ENCODE peak calls at places on chromosomes 7 and 10, in ten cellular contexts. One of them, this sample, is unnamed. For H3K4me1, the result is how much of the 10 kb centered on the place peaks cover.

GRCh38 chr10:91210435-91210834 is 10.0 kb upstream of the PCGF5 start:
- DNase-seq in right cardiac atrium: no peak
- DNase-seq in RWPE2: no peak
- DNase-seq in pancreas: peak
- DNase-seq in mesenchymal stem cell: no peak
- DNase-seq in IMR-90: no peak
- DNase-seq in CD8-positive, alpha-beta T cell: peak
- DNase-seq in CD4-positive, alpha-beta memory T cell: peak
- DNase-seq in HCT116: no peak
- DNase-seq in lung: peak
- DNase-seq in this sample: peak

GRCh38 chr7:20741801-20742200 is 44.9 kb downstream of the SP8 start:
- DNase-seq in right cardiac atrium: no peak
- DNase-seq in RWPE2: no peak
- DNase-seq in pancreas: no peak
- DNase-seq in mesenchymal stem cell: no peak
- DNase-seq in IMR-90: no peak
- DNase-seq in CD8-positive, alpha-beta T cell: no peak
- DNase-seq in CD4-positive, alpha-beta memory T cell: no peak
- DNase-seq in HCT116: no peak
- DNase-seq in lung: no peak
- DNase-seq in this sample: no peak

GRCh38 chr7:74059681-74060588 is 23.7 kb upstream of the LIMK1 start:
- DNase-seq in right cardiac atrium: peak
- DNase-seq in RWPE2: peak
- DNase-seq in pancreas: peak
- DNase-seq in mesenchymal stem cell: no peak
- DNase-seq in IMR-90: no peak
- DNase-seq in CD8-positive, alpha-beta T cell: no peak
- DNase-seq in CD4-positive, alpha-beta memory T cell: no peak
- DNase-seq in HCT116: peak
- DNase-seq in lung: peak
- DNase-seq in this sample: peak

GRCh38 chr7:132398253-132398913 is 177.9 kb downstream of the PLXNA4 start:
- DNase-seq in right cardiac atrium: no peak
- DNase-seq in RWPE2: no peak
- DNase-seq in pancreas: no peak
- DNase-seq in mesenchymal stem cell: no peak
- DNase-seq in IMR-90: no peak
- DNase-seq in CD8-positive, alpha-beta T cell: no peak
- DNase-seq in CD4-positive, alpha-beta memory T cell: no peak
- DNase-seq in HCT116: no peak
- DNase-seq in lung: no peak
- DNase-seq in this sample: no peak

GRCh38 chr10:44759122-44759521 is 152.0 kb upstream of the TMEM72 start:
- DNase-seq in right cardiac atrium: no peak
- DNase-seq in RWPE2: no peak
- DNase-seq in pancreas: no peak
- DNase-seq in mesenchymal stem cell: no peak
- DNase-seq in IMR-90: no peak
- DNase-seq in CD8-positive, alpha-beta T cell: no peak
- DNase-seq in CD4-positive, alpha-beta memory T cell: no peak
- DNase-seq in HCT116: no peak
- DNase-seq in lung: no peak
- DNase-seq in this sample: no peak

GRCh38 chr7:70027864-70028263 is 429.6 kb downstream of the AUTS2 start:
- DNase-seq in right cardiac atrium: no peak
- DNase-seq in RWPE2: no peak
- DNase-seq in pancreas: no peak
- DNase-seq in mesenchymal stem cell: no peak
- DNase-seq in IMR-90: no peak
- DNase-seq in CD8-positive, alpha-beta T cell: no peak
- DNase-seq in CD4-positive, alpha-beta memory T cell: no peak
- DNase-seq in HCT116: no peak
- DNase-seq in lung: no peak
- DNase-seq in this sample: no peak

GRCh38 chr10:61313460-61313859 is 139.7 kb downstream of the TMEM26 start:
- DNase-seq in right cardiac atrium: no peak
- DNase-seq in RWPE2: no peak
- DNase-seq in pancreas: no peak
- DNase-seq in mesenchymal stem cell: peak
- DNase-seq in IMR-90: peak
- DNase-seq in CD8-positive, alpha-beta T cell: no peak
- DNase-seq in CD4-positive, alpha-beta memory T cell: no peak
- DNase-seq in HCT116: no peak
- DNase-seq in lung: no peak
- DNase-seq in this sample: no peak

GRCh38 chr7:55438765-55439525 is 73.8 kb downstream of the LANCL2 start:
- DNase-seq in right cardiac atrium: peak
- DNase-seq in RWPE2: no peak
- DNase-seq in pancreas: peak
- DNase-seq in mesenchymal stem cell: no peak
- DNase-seq in IMR-90: peak
- DNase-seq in CD8-positive, alpha-beta T cell: no peak
- DNase-seq in CD4-positive, alpha-beta memory T cell: no peak
- DNase-seq in HCT116: no peak
- DNase-seq in lung: peak
- DNase-seq in this sample: peak

GRCh38 chr7:18497082-18497481 is 1.5 kb downstream of the HDAC9 start:
- DNase-seq in right cardiac atrium: no peak
- DNase-seq in RWPE2: no peak
- DNase-seq in pancreas: no peak
- DNase-seq in mesenchymal stem cell: no peak
- DNase-seq in IMR-90: no peak
- DNase-seq in CD8-positive, alpha-beta T cell: no peak
- DNase-seq in CD4-positive, alpha-beta memory T cell: no peak
- DNase-seq in HCT116: no peak
- DNase-seq in lung: no peak
- DNase-seq in this sample: no peak

GRCh38 chr7:18496336-18496700 is 769 bp downstream of the HDAC9 start:
- DNase-seq in right cardiac atrium: no peak
- DNase-seq in RWPE2: no peak
- DNase-seq in pancreas: no peak
- DNase-seq in mesenchymal stem cell: peak
- DNase-seq in IMR-90: no peak
- DNase-seq in CD8-positive, alpha-beta T cell: no peak
- DNase-seq in CD4-positive, alpha-beta memory T cell: no peak
- DNase-seq in HCT116: no peak
- DNase-seq in lung: no peak
- DNase-seq in this sample: no peak

GRCh38 chr7:18499407-18500197 is 4.1 kb downstream of the HDAC9 start:
- DNase-seq in right cardiac atrium: peak
- DNase-seq in RWPE2: no peak
- DNase-seq in pancreas: peak
- DNase-seq in mesenchymal stem cell: no peak
- DNase-seq in IMR-90: no peak
- DNase-seq in CD8-positive, alpha-beta T cell: no peak
- DNase-seq in CD4-positive, alpha-beta memory T cell: no peak
- DNase-seq in HCT116: no peak
- DNase-seq in lung: peak
- DNase-seq in this sample: no peak

GRCh38 chr7:18498327-18498726 is 2.8 kb downstream of the HDAC9 start:
- DNase-seq in right cardiac atrium: no peak
- DNase-seq in RWPE2: no peak
- DNase-seq in pancreas: no peak
- DNase-seq in mesenchymal stem cell: no peak
- DNase-seq in IMR-90: no peak
- DNase-seq in CD8-positive, alpha-beta T cell: no peak
- DNase-seq in CD4-positive, alpha-beta memory T cell: no peak
- DNase-seq in HCT116: no peak
- DNase-seq in lung: no peak
- DNase-seq in this sample: no peak

DNA sequence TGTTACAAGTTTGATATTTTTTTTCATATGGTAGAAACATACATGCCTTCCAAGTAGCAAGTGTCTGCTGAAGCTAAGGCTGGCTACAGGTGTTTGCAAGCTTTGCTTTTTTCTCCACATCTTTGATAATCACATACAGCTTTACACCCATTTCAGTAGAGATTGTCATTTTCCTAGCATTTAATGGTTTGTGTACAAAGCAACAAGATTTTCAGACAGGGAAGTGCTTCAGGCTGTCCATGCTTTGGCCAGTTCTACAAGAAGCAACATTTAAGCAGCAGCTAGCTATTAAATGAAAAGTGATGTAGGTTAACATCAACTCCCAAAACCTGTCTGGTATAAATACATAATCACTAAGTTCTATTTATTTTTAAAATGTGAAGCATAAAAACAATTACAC is 2.3 kb downstream of the HDAC9 start:
- DNase-seq in right cardiac atrium: no peak
- DNase-seq in RWPE2: no peak
- DNase-seq in pancreas: no peak
- DNase-seq in mesenchymal stem cell: no peak
- DNase-seq in IMR-90: no peak
- DNase-seq in CD8-positive, alpha-beta T cell: no peak
- DNase-seq in CD4-positive, alpha-beta memory T cell: no peak
- DNase-seq in HCT116: no peak
- DNase-seq in lung: no peak
- DNase-seq in this sample: no peak
- H3K4me1 ChIP-seq in right cardiac atrium: under half
- H3K4me1 ChIP-seq in RWPE2: under half
- H3K4me1 ChIP-seq in pancreas: under half
- H3K4me1 ChIP-seq in mesenchymal stem cell: under half
- H3K4me1 ChIP-seq in IMR-90: under half
- H3K4me1 ChIP-seq in CD8-positive, alpha-beta T cell: under half
- H3K4me1 ChIP-seq in CD4-positive, alpha-beta memory T cell: under half
- H3K4me1 ChIP-seq in HCT116: under half
- H3K4me1 ChIP-seq in lung: under half
- H3K4me1 ChIP-seq in this sample: under half

GRCh38 chr10:19947203-19947602 is 131.0 kb downstream of the PLXDC2 start:
- DNase-seq in right cardiac atrium: no peak
- DNase-seq in RWPE2: no peak
- DNase-seq in pancreas: no peak
- DNase-seq in mesenchymal stem cell: no peak
- DNase-seq in IMR-90: no peak
- DNase-seq in CD8-positive, alpha-beta T cell: no peak
- DNase-seq in CD4-positive, alpha-beta memory T cell: no peak
- DNase-seq in HCT116: no peak
- DNase-seq in lung: no peak
- DNase-seq in this sample: no peak
- H3K4me3 ChIP-seq in right cardiac atrium: no peak
- H3K4me3 ChIP-seq in RWPE2: no peak
- H3K4me3 ChIP-seq in pancreas: no peak
- H3K4me3 ChIP-seq in mesenchymal stem cell: no peak
- H3K4me3 ChIP-seq in IMR-90: no peak
- H3K4me3 ChIP-seq in CD8-positive, alpha-beta T cell: no peak
- H3K4me3 ChIP-seq in CD4-positive, alpha-beta memory T cell: no peak
- H3K4me3 ChIP-seq in HCT116: no peak
- H3K4me3 ChIP-seq in lung: no peak
- H3K4me3 ChIP-seq in this sample: no peak

DNA sequence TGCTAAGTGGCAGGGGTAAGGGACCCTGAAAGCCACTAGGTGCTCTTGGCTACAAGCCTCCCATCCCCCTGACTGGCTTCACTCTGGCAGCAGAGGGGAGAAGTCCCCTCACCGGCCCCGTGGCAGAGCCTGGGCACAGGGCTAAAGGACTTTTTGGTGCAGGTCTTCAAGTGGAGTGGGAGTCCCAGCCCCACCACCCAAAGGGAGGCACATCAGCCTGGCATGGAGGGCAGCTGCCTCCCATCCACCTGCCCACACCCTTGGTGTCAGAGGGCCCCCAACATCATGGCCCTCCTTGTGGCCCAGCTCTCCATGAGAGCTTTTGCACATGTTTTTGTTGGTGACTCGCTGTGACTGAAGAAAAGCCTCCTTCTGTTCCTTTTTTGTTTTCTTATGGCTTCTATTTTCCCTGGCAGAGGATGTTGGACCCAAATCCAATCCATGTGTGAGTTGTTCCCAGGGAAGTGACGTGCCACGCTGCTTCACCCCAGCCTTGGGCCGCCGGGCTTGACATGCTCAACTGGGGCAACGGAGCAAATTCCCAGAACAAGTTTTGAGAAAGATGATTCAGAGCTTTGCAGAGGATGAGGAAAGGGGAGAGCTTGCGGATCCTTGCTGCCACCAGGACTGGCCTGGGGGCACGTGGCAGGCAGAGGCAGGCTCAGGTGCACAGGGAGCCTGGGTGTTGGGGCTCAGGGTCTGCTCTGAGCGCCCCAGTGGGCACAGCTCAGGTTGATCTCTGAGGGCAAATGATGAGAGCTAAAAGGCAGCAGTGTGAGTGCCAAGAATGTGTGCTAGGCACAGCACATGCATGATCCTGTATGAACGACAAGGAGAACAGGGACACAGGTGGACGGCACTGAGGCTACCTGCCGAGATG is 1.9 kb upstream of the AEBP1 start:
- DNase-seq in right cardiac atrium: peak
- DNase-seq in RWPE2: no peak
- DNase-seq in pancreas: no peak
- DNase-seq in mesenchymal stem cell: no peak
- DNase-seq in IMR-90: peak
- DNase-seq in CD8-positive, alpha-beta T cell: no peak
- DNase-seq in CD4-positive, alpha-beta memory T cell: no peak
- DNase-seq in HCT116: no peak
- DNase-seq in lung: no peak
- DNase-seq in this sample: peak
- H3K4me1 ChIP-seq in right cardiac atrium: under half
- H3K4me1 ChIP-seq in RWPE2: under half
- H3K4me1 ChIP-seq in pancreas: under half
- H3K4me1 ChIP-seq in mesenchymal stem cell: half or more
- H3K4me1 ChIP-seq in IMR-90: under half
- H3K4me1 ChIP-seq in CD8-positive, alpha-beta T cell: under half
- H3K4me1 ChIP-seq in CD4-positive, alpha-beta memory T cell: under half
- H3K4me1 ChIP-seq in HCT116: under half
- H3K4me1 ChIP-seq in lung: under half
- H3K4me1 ChIP-seq in this sample: under half

GRCh38 chr10:26436848-26437247 is 1.3 kb upstream of the APBB1IP start:
- DNase-seq in right cardiac atrium: no peak
- DNase-seq in RWPE2: no peak
- DNase-seq in pancreas: no peak
- DNase-seq in mesenchymal stem cell: no peak
- DNase-seq in IMR-90: no peak
- DNase-seq in CD8-positive, alpha-beta T cell: no peak
- DNase-seq in CD4-positive, alpha-beta memory T cell: no peak
- DNase-seq in HCT116: no peak
- DNase-seq in lung: no peak
- DNase-seq in this sample: no peak

GRCh38 chr10:26439436-26440090 is 1.4 kb downstream of the APBB1IP start:
- DNase-seq in right cardiac atrium: no peak
- DNase-seq in RWPE2: no peak
- DNase-seq in pancreas: no peak
- DNase-seq in mesenchymal stem cell: no peak
- DNase-seq in IMR-90: no peak
- DNase-seq in CD8-positive, alpha-beta T cell: peak
- DNase-seq in CD4-positive, alpha-beta memory T cell: peak
- DNase-seq in HCT116: no peak
- DNase-seq in lung: no peak
- DNase-seq in this sample: no peak

GRCh38 chr10:26438534-26439269 is 561 bp downstream of the APBB1IP start:
- DNase-seq in right cardiac atrium: peak
- DNase-seq in RWPE2: no peak
- DNase-seq in pancreas: peak
- DNase-seq in mesenchymal stem cell: no peak
- DNase-seq in IMR-90: no peak
- DNase-seq in CD8-positive, alpha-beta T cell: peak
- DNase-seq in CD4-positive, alpha-beta memory T cell: peak
- DNase-seq in HCT116: no peak
- DNase-seq in lung: peak
- DNase-seq in this sample: peak

GRCh38 chr10:26435852-26436251 is 2.3 kb upstream of the APBB1IP start:
- DNase-seq in right cardiac atrium: no peak
- DNase-seq in RWPE2: no peak
- DNase-seq in pancreas: no peak
- DNase-seq in mesenchymal stem cell: no peak
- DNase-seq in IMR-90: no peak
- DNase-seq in CD8-positive, alpha-beta T cell: no peak
- DNase-seq in CD4-positive, alpha-beta memory T cell: no peak
- DNase-seq in HCT116: no peak
- DNase-seq in lung: no peak
- DNase-seq in this sample: no peak

GRCh38 chr10:26437637-26438461 is at the start of gene APBB1IP:
- DNase-seq in right cardiac atrium: peak
- DNase-seq in RWPE2: no peak
- DNase-seq in pancreas: peak
- DNase-seq in mesenchymal stem cell: no peak
- DNase-seq in IMR-90: no peak
- DNase-seq in CD8-positive, alpha-beta T cell: peak
- DNase-seq in CD4-positive, alpha-beta memory T cell: peak
- DNase-seq in HCT116: no peak
- DNase-seq in lung: peak
- DNase-seq in this sample: peak
- H3K4me3 ChIP-seq in right cardiac atrium: peak
- H3K4me3 ChIP-seq in RWPE2: no peak
- H3K4me3 ChIP-seq in pancreas: peak
- H3K4me3 ChIP-seq in mesenchymal stem cell: peak
- H3K4me3 ChIP-seq in IMR-90: no peak
- H3K4me3 ChIP-seq in CD8-positive, alpha-beta T cell: peak
- H3K4me3 ChIP-seq in CD4-positive, alpha-beta memory T cell: peak
- H3K4me3 ChIP-seq in HCT116: no peak
- H3K4me3 ChIP-seq in lung: peak
- H3K4me3 ChIP-seq in this sample: no peak